ENCODE peak calls at places on chromosomes 13 and 19, in four cellular contexts. S is cardiac muscle cell, P is A549, C is IMR-90. N is an unnamed sample.

GRCh38 chr19:13155472-13156284 is 5.5 kb downstream of the IER2 start:
- DNase-seq in S (peak), P (no peak), C (peak), N (peak)

GRCh38 chr19:53809518-53810186 is 14.5 kb downstream of the NLRP12 start:
- DNase-seq in S (no peak), P (no peak), C (no peak), N (no peak)

GRCh38 chr19:5313307-5313706 is 27.3 kb downstream of the PTPRS start:
- DNase-seq in S (peak), P (no peak), C (no peak), N (peak)

GRCh38 chr19:28349604-28350003 is 863.3 kb downstream of the UQCRFS1 start:
- DNase-seq in S (no peak), P (no peak), C (no peak), N (no peak)

GRCh38 chr13:109700176-109700575 is 86.2 kb downstream of the IRS2 start:
- DNase-seq in S (peak), P (no peak), C (peak), N (peak)

GRCh38 chr19:42295831-42296525 is 6.0 kb upstream of the PRR19 start:
- DNase-seq in S (peak), P (peak), C (peak), N (peak)

GRCh38 chr13:97567510-97568243 is 133.7 kb downstream of the RAP2A start:
- DNase-seq in S (no peak), P (peak), C (peak), N (peak)

GRCh38 chr19:40705362-40705651 is 11.4 kb downstream of the COQ8B start:
- DNase-seq in S (no peak), P (no peak), C (no peak), N (no peak)

GRCh38 chr13:50208826-50209335 is 193.6 kb downstream of the KCNRG start:
- DNase-seq in S (peak), P (peak), C (peak), N (peak)

GRCh38 chr13:52969373-52969772 is 59.2 kb upstream of the OLFM4 start:
- DNase-seq in S (no peak), P (no peak), C (no peak), N (no peak)

GRCh38 chr13:53338760-53339159 is 310.1 kb downstream of the OLFM4 start:
- DNase-seq in S (no peak), P (no peak), C (no peak), N (no peak)

GRCh38 chr19:11148001-11148400 is 7.6 kb downstream of the SPC24 start:
- DNase-seq in S (no peak), P (no peak), C (no peak), N (no peak)

GRCh38 chr13:109998808-109999528 is 212.6 kb upstream of the IRS2 start:
- DNase-seq in S (no peak), P (peak), C (peak), N (no peak)

GRCh38 chr13:48798180-48798579 is 144.5 kb downstream of the CYSLTR2 start:
- DNase-seq in S (no peak), P (no peak), C (no peak), N (no peak)

GRCh38 chr19:10419646-10420443 is 493 bp upstream of the PDE4A start:
- DNase-seq in S (peak), P (peak), C (peak), N (no peak)

GRCh38 chr19:6373096-6373812 is 660 bp downstream of the ALKBH7 start:
- DNase-seq in S (peak), P (peak), C (peak), N (peak)

GRCh38 chr13:52644108-52644507 is 1.9 kb downstream of the HNRNPA1L2 start:
- DNase-seq in S (no peak), P (no peak), C (peak), N (no peak)

GRCh38 chr13:45441633-45442032 is 23.1 kb upstream of the COG3 start:
- DNase-seq in S (no peak), P (no peak), C (peak), N (no peak)

GRCh38 chr19:616732-617526 is 16.4 kb downstream of the POLRMT start:
- DNase-seq in S (no peak), P (no peak), C (no peak), N (no peak)

GRCh38 chr19:33419763-33420080 is 46.2 kb downstream of the CEBPG start:
- DNase-seq in S (peak), P (no peak), C (no peak), N (no peak)

GRCh38 chr19:34310494-34310981 is 54.5 kb upstream of the GPI start:
- DNase-seq in S (no peak), P (no peak), C (no peak), N (no peak)

GRCh38 chr13:27182844-27183497 is 11.4 kb upstream of the USP12 start:
- DNase-seq in S (peak), P (peak), C (peak), N (peak)

GRCh38 chr13:80363890-80364503 is 23.1 kb upstream of the SPRY2 start:
- DNase-seq in S (no peak), P (no peak), C (peak), N (no peak)

GRCh38 chr19:19563348-19563848 is 25.3 kb downstream of the CILP2 start:
- DNase-seq in S (no peak), P (no peak), C (no peak), N (no peak)

GRCh38 chr19:50002386-50002960 is 22.7 kb downstream of the VRK3 start:
- DNase-seq in S (no peak), P (no peak), C (no peak), N (no peak)

GRCh38 chr13:99124695-99125334 is 75.8 kb upstream of the UBAC2 start:
- DNase-seq in S (no peak), P (peak), C (peak), N (no peak)

N was measured in Calu3.